ENCODE peak calls at places on chromosomes 16 and 17, in six cellular contexts. One of them, this sample, is unnamed.

GRCh38 chr17:65466547-65466946 is 94.9 kb downstream of the AXIN2 start:
- DNase-seq in H1: no peak
- DNase-seq in NT2/D1: no peak
- DNase-seq in K562: no peak
- DNase-seq in GM12878: no peak
- DNase-seq in HCT116: no peak
- DNase-seq in this sample: no peak

GRCh38 chr16:84785843-84786538 is 33.8 kb upstream of the CRISPLD2 start:
- DNase-seq in H1: no peak
- DNase-seq in NT2/D1: no peak
- DNase-seq in K562: no peak
- DNase-seq in GM12878: no peak
- DNase-seq in HCT116: no peak
- DNase-seq in this sample: peak

GRCh38 chr16:85168732-85169256 is 56.5 kb upstream of the CIBAR2 start:
- DNase-seq in H1: peak
- DNase-seq in NT2/D1: no peak
- DNase-seq in K562: peak
- DNase-seq in GM12878: no peak
- DNase-seq in HCT116: no peak
- DNase-seq in this sample: no peak

GRCh38 chr16:2702871-2703745 is 16.9 kb downstream of the PRSS27 start:
- DNase-seq in H1: no peak
- DNase-seq in NT2/D1: no peak
- DNase-seq in K562: no peak
- DNase-seq in GM12878: no peak
- DNase-seq in HCT116: no peak
- DNase-seq in this sample: no peak

GRCh38 chr17:17877548-17878358 is 41.0 kb upstream of the SREBF1 start:
- DNase-seq in H1: no peak
- DNase-seq in NT2/D1: peak
- DNase-seq in K562: no peak
- DNase-seq in GM12878: no peak
- DNase-seq in HCT116: no peak
- DNase-seq in this sample: no peak

GRCh38 chr16:70391881-70392481 is 45.3 kb downstream of the DDX19A start:
- DNase-seq in H1: no peak
- DNase-seq in NT2/D1: no peak
- DNase-seq in K562: no peak
- DNase-seq in GM12878: no peak
- DNase-seq in HCT116: no peak
- DNase-seq in this sample: no peak

GRCh38 chr16:774086-775001 is 13.8 kb downstream of the MSLN start:
- DNase-seq in H1: no peak
- DNase-seq in NT2/D1: no peak
- DNase-seq in K562: no peak
- DNase-seq in GM12878: no peak
- DNase-seq in HCT116: no peak
- DNase-seq in this sample: no peak

GRCh38 chr17:36813957-36814356 is 123.3 kb upstream of the LHX1 start:
- DNase-seq in H1: no peak
- DNase-seq in NT2/D1: no peak
- DNase-seq in K562: no peak
- DNase-seq in GM12878: no peak
- DNase-seq in HCT116: no peak
- DNase-seq in this sample: no peak

GRCh38 chr16:86067516-86067915 is 168.6 kb downstream of the IRF8 start:
- DNase-seq in H1: no peak
- DNase-seq in NT2/D1: no peak
- DNase-seq in K562: no peak
- DNase-seq in GM12878: no peak
- DNase-seq in HCT116: no peak
- DNase-seq in this sample: no peak

GRCh38 chr17:81869221-81870154 is 1.6 kb downstream of the ARHGDIA start:
- DNase-seq in H1: peak
- DNase-seq in NT2/D1: no peak
- DNase-seq in K562: peak
- DNase-seq in GM12878: no peak
- DNase-seq in HCT116: no peak
- DNase-seq in this sample: no peak

GRCh38 chr17:35896011-35896587 is 15.9 kb upstream of the CCL5 start:
- DNase-seq in H1: no peak
- DNase-seq in NT2/D1: no peak
- DNase-seq in K562: no peak
- DNase-seq in GM12878: no peak
- DNase-seq in HCT116: no peak
- DNase-seq in this sample: no peak

GRCh38 chr17:37107406-37108083 is 158.8 kb downstream of the AATF start:
- DNase-seq in H1: no peak
- DNase-seq in NT2/D1: no peak
- DNase-seq in K562: no peak
- DNase-seq in GM12878: no peak
- DNase-seq in HCT116: no peak
- DNase-seq in this sample: no peak

GRCh38 chr17:82228278-82228841 is 482 bp upstream of the SLC16A3 start:
- DNase-seq in H1: peak
- DNase-seq in NT2/D1: no peak
- DNase-seq in K562: no peak
- DNase-seq in GM12878: no peak
- DNase-seq in HCT116: no peak
- DNase-seq in this sample: no peak

GRCh38 chr16:15950167-15950854 is 895 bp downstream of the ABCC1 start:
- DNase-seq in H1: no peak
- DNase-seq in NT2/D1: no peak
- DNase-seq in K562: peak
- DNase-seq in GM12878: no peak
- DNase-seq in HCT116: no peak
- DNase-seq in this sample: peak

GRCh38 chr17:7478276-7479138 is 924 bp downstream of the ZBTB4 start:
- DNase-seq in H1: peak
- DNase-seq in NT2/D1: no peak
- DNase-seq in K562: peak
- DNase-seq in GM12878: no peak
- DNase-seq in HCT116: no peak
- DNase-seq in this sample: no peak

GRCh38 chr17:44854201-44854600 is 6.5 kb downstream of the HIGD1B start:
- DNase-seq in H1: no peak
- DNase-seq in NT2/D1: no peak
- DNase-seq in K562: no peak
- DNase-seq in GM12878: no peak
- DNase-seq in HCT116: no peak
- DNase-seq in this sample: no peak
- TF ChIP-seq ZNF274 in H1: no peak
- TF ChIP-seq ZNF274 in NT2/D1: no peak
- TF ChIP-seq ZNF274 in K562: no peak
- TF ChIP-seq ZNF274 in GM12878: no peak
- TF ChIP-seq ZNF274 in HCT116: no peak
- TF ChIP-seq ZNF274 in this sample: no peak

DNA sequence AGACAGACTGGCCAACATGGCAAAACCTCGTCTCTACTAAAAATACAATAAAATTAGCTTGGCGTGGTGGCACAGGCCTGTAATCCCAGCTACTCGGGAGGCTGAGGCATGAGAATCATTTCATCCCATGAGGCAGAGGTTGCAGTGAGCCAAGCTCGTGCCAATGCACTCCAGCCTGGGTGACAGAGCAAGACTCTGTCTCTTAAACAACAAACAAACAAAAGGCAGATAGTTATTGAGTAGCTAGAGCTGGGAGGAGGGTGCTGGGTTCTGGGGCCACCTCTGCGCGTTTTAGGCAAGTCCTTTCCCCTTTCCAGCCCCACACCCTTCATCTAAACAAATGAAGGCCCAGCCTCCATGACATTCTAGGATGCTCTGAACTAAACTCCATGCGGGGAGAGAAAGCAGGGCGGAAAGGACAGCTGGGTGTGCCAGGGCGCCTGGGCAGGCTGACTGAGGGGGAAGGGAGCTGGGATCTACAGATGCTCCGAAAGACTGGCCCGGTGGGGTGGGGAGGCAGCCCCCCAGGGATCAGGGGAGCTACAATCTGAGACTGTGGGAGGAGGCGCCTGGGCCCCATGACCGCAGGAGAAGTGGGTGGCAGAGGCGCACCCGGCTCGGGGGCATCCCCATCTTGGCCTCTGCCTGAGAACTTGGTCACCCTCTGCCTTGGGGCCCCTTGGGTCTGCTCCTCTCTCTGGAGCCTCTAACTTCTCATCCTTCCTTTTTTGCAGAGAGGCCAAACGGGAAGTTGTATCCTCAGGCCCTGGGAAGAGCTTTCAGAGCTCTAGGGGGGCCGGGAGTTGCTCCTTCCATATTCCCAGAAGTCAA is 904 bp downstream of the ITGAL start:
- DNase-seq in H1: no peak
- DNase-seq in NT2/D1: no peak
- DNase-seq in K562: no peak
- DNase-seq in GM12878: no peak
- DNase-seq in HCT116: no peak
- DNase-seq in this sample: no peak
- H3K9ac ChIP-seq in H1: no peak
- H3K9ac ChIP-seq in NT2/D1: no peak
- H3K9ac ChIP-seq in K562: no peak
- H3K9ac ChIP-seq in GM12878: peak
- H3K9ac ChIP-seq in HCT116: no peak
- H3K9ac ChIP-seq in this sample: no peak

GRCh38 chr17:41932821-41933389 is 2.5 kb downstream of the ODAD4 start:
- DNase-seq in H1: no peak
- DNase-seq in NT2/D1: no peak
- DNase-seq in K562: no peak
- DNase-seq in GM12878: no peak
- DNase-seq in HCT116: no peak
- DNase-seq in this sample: no peak
- TF ChIP-seq ZNF274 in H1: no peak
- TF ChIP-seq ZNF274 in NT2/D1: no peak
- TF ChIP-seq ZNF274 in K562: no peak
- TF ChIP-seq ZNF274 in GM12878: no peak
- TF ChIP-seq ZNF274 in HCT116: no peak
- TF ChIP-seq ZNF274 in this sample: no peak

GRCh38 chr17:77087650-77088454 is 52.9 kb upstream of the SEC14L1 start:
- DNase-seq in H1: no peak
- DNase-seq in NT2/D1: no peak
- DNase-seq in K562: no peak
- DNase-seq in GM12878: no peak
- DNase-seq in HCT116: no peak
- DNase-seq in this sample: no peak
- H3K9ac ChIP-seq in H1: no peak
- H3K9ac ChIP-seq in NT2/D1: no peak
- H3K9ac ChIP-seq in K562: peak
- H3K9ac ChIP-seq in GM12878: peak
- H3K9ac ChIP-seq in HCT116: peak
- H3K9ac ChIP-seq in this sample: peak

GRCh38 chr16:58057784-58058183 is 32.2 kb downstream of the MMP15 start:
- DNase-seq in H1: no peak
- DNase-seq in NT2/D1: no peak
- DNase-seq in K562: no peak
- DNase-seq in GM12878: no peak
- DNase-seq in HCT116: no peak
- DNase-seq in this sample: no peak

GRCh38 chr16:58062821-58063220 is 37.3 kb downstream of the MMP15 start:
- DNase-seq in H1: no peak
- DNase-seq in NT2/D1: no peak
- DNase-seq in K562: no peak
- DNase-seq in GM12878: no peak
- DNase-seq in HCT116: no peak
- DNase-seq in this sample: no peak

DNA sequence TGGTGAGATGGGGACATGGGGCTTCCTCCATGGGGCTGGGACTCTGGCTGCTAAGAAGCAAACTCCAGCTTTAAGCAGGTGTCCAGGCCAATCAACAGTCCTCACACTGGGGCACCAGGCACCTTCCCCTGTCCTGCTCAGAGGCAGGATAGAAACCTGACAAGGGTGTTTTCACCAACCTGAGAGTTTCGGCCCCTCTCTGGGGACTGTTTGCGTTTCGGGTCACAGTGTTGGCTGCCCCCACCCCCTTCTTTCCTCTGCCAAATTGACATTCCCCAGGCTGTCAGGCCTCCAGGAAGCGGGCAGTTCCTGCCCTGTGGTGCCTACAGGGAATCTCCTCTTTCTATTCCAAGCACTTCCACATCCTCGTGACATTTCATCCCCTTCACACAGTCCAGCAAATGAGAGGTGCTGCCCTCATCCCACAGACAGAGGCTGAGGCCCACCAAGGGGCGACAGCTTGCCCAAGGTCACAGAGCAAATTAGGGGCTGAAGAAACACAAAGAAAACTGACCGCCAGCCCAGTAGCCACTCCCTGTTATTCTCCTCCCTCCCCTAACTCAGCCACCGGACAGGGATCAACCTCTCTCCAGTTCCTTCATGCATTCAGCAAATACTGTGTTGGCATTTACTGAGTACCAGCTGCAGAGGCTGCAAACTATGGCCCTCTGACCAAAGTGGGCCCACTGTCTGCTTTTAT is 38.0 kb downstream of the MMP15 start:
- DNase-seq in H1: no peak
- DNase-seq in NT2/D1: no peak
- DNase-seq in K562: no peak
- DNase-seq in GM12878: no peak
- DNase-seq in HCT116: no peak
- DNase-seq in this sample: no peak
- TF ChIP-seq ZNF274 in H1: no peak
- TF ChIP-seq ZNF274 in NT2/D1: no peak
- TF ChIP-seq ZNF274 in K562: no peak
- TF ChIP-seq ZNF274 in GM12878: no peak
- TF ChIP-seq ZNF274 in HCT116: no peak
- TF ChIP-seq ZNF274 in this sample: no peak

DNA sequence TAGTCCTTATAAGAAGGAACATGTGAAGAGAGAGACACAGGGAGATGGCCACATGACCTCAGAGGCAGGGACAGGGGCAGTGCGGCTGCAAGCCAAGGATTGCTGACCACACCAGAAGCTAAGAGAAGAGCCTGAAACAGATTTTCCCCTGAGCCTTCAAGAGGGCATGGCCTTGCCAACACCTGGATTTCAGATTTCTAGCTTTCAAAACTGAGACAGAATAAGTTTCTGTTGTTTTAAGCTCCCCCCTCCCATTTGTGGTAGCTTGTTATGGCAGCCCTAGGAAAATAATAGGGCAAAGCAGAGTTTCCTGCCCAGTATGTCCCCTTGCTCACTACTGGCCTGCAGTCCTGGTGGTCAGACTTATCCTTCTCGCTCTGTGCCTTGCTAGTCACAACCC is 204.5 kb downstream of the CCDC182 start:
- DNase-seq in H1: no peak
- DNase-seq in NT2/D1: no peak
- DNase-seq in K562: no peak
- DNase-seq in GM12878: no peak
- DNase-seq in HCT116: no peak
- DNase-seq in this sample: no peak
- H3K9ac ChIP-seq in H1: no peak
- H3K9ac ChIP-seq in NT2/D1: no peak
- H3K9ac ChIP-seq in K562: no peak
- H3K9ac ChIP-seq in GM12878: peak
- H3K9ac ChIP-seq in HCT116: no peak
- H3K9ac ChIP-seq in this sample: no peak

This sample was measured in HepG2.